ENCODE peak calls at places on chromosomes 2 and 18, in seven cellular contexts. One of them, this sample, is unnamed.

GRCh38 chr2:86066915-86067314 is 38.8 kb downstream of the POLR1A start:
- DNase-seq in ureter: no peak
- DNase-seq in uterus: no peak
- DNase-seq in stimulated activated CD4-positive, alpha-beta T cell treated with anti-CD3 and anti-CD28 coated beads, TNF-alpha, amount 100 ng/mL, for 48 hours: no peak
- DNase-seq in renal cortical epithelial cell: no peak
- DNase-seq in activated gamma-delta T cell treated with Interleukin-2 at 50 U/mL for 16 hours: no peak
- DNase-seq in cardiac septum: no peak
- DNase-seq in this sample: no peak

GRCh38 chr18:49016648-49017539 is 66.1 kb upstream of the SMAD7 start:
- DNase-seq in ureter: peak
- DNase-seq in uterus: peak
- DNase-seq in stimulated activated CD4-positive, alpha-beta T cell treated with anti-CD3 and anti-CD28 coated beads, TNF-alpha, amount 100 ng/mL, for 48 hours: no peak
- DNase-seq in renal cortical epithelial cell: peak
- DNase-seq in cardiac septum: peak
- DNase-seq in activated gamma-delta T cell treated with Interleukin-2 at 50 U/mL for 16 hours: no peak
- DNase-seq in this sample: no peak

GRCh38 chr2:234643407-234643806 is 146.5 kb upstream of the ARL4C start:
- DNase-seq in ureter: no peak
- DNase-seq in renal cortical epithelial cell: peak
- DNase-seq in cardiac septum: no peak
- DNase-seq in uterus: no peak
- DNase-seq in stimulated activated CD4-positive, alpha-beta T cell treated with anti-CD3 and anti-CD28 coated beads, TNF-alpha, amount 100 ng/mL, for 48 hours: no peak
- DNase-seq in activated gamma-delta T cell treated with Interleukin-2 at 50 U/mL for 16 hours: no peak
- DNase-seq in this sample: no peak

GRCh38 chr2:86747708-86748627 is 27.9 kb downstream of the RMND5A start:
- DNase-seq in ureter: no peak
- DNase-seq in uterus: no peak
- DNase-seq in renal cortical epithelial cell: peak
- DNase-seq in activated gamma-delta T cell treated with Interleukin-2 at 50 U/mL for 16 hours: no peak
- DNase-seq in cardiac septum: no peak
- DNase-seq in stimulated activated CD4-positive, alpha-beta T cell treated with anti-CD3 and anti-CD28 coated beads, TNF-alpha, amount 100 ng/mL, for 48 hours: no peak
- DNase-seq in this sample: no peak

GRCh38 chr2:763766-764525 is 86.7 kb upstream of the TMEM18 start:
- DNase-seq in cardiac septum: no peak
- DNase-seq in uterus: no peak
- DNase-seq in renal cortical epithelial cell: peak
- DNase-seq in activated gamma-delta T cell treated with Interleukin-2 at 50 U/mL for 16 hours: no peak
- DNase-seq in ureter: no peak
- DNase-seq in stimulated activated CD4-positive, alpha-beta T cell treated with anti-CD3 and anti-CD28 coated beads, TNF-alpha, amount 100 ng/mL, for 48 hours: no peak
- DNase-seq in this sample: no peak

GRCh38 chr2:19667536-19667949 is 234.2 kb downstream of the TTC32 start:
- DNase-seq in uterus: no peak
- DNase-seq in stimulated activated CD4-positive, alpha-beta T cell treated with anti-CD3 and anti-CD28 coated beads, TNF-alpha, amount 100 ng/mL, for 48 hours: no peak
- DNase-seq in ureter: no peak
- DNase-seq in activated gamma-delta T cell treated with Interleukin-2 at 50 U/mL for 16 hours: no peak
- DNase-seq in cardiac septum: no peak
- DNase-seq in renal cortical epithelial cell: no peak
- DNase-seq in this sample: no peak

GRCh38 chr2:233499928-233500327 is 66.7 kb downstream of the USP40 start:
- DNase-seq in uterus: no peak
- DNase-seq in cardiac septum: no peak
- DNase-seq in stimulated activated CD4-positive, alpha-beta T cell treated with anti-CD3 and anti-CD28 coated beads, TNF-alpha, amount 100 ng/mL, for 48 hours: no peak
- DNase-seq in ureter: no peak
- DNase-seq in activated gamma-delta T cell treated with Interleukin-2 at 50 U/mL for 16 hours: no peak
- DNase-seq in renal cortical epithelial cell: no peak
- DNase-seq in this sample: no peak

GRCh38 chr18:66510357-66511027 is 93.4 kb downstream of the CDH19 start:
- DNase-seq in renal cortical epithelial cell: no peak
- DNase-seq in uterus: no peak
- DNase-seq in cardiac septum: no peak
- DNase-seq in ureter: no peak
- DNase-seq in activated gamma-delta T cell treated with Interleukin-2 at 50 U/mL for 16 hours: no peak
- DNase-seq in stimulated activated CD4-positive, alpha-beta T cell treated with anti-CD3 and anti-CD28 coated beads, TNF-alpha, amount 100 ng/mL, for 48 hours: no peak
- DNase-seq in this sample: no peak

GRCh38 chr2:172710584-172711024 is 25.0 kb upstream of the RAPGEF4 start:
- DNase-seq in uterus: peak
- DNase-seq in ureter: no peak
- DNase-seq in activated gamma-delta T cell treated with Interleukin-2 at 50 U/mL for 16 hours: peak
- DNase-seq in stimulated activated CD4-positive, alpha-beta T cell treated with anti-CD3 and anti-CD28 coated beads, TNF-alpha, amount 100 ng/mL, for 48 hours: no peak
- DNase-seq in cardiac septum: no peak
- DNase-seq in renal cortical epithelial cell: peak
- DNase-seq in this sample: no peak

GRCh38 chr2:84866121-84866520 is 14.8 kb downstream of the TRABD2A start:
- DNase-seq in cardiac septum: no peak
- DNase-seq in ureter: no peak
- DNase-seq in uterus: no peak
- DNase-seq in renal cortical epithelial cell: no peak
- DNase-seq in activated gamma-delta T cell treated with Interleukin-2 at 50 U/mL for 16 hours: no peak
- DNase-seq in stimulated activated CD4-positive, alpha-beta T cell treated with anti-CD3 and anti-CD28 coated beads, TNF-alpha, amount 100 ng/mL, for 48 hours: no peak
- DNase-seq in this sample: no peak